ENCODE peak calls at places on chromosomes 4 and X, in four cellular contexts. E is T follicular helper cell, G is sigmoid colon, Y is foreskin fibroblast. M is an unnamed sample.

GRCh38 chr4:10716163-10716562 is 31.6 kb upstream of the CLNK start:
- DNase-seq in E (no peak), Y (peak), G (no peak), M (no peak)

GRCh38 chrX:475926-476723 is 89.4 kb upstream of the PPP2R3B start:
- DNase-seq in E (no peak), G (peak), Y (no peak), M (peak)

GRCh38 chr4:6199344-6199921 is 916 bp downstream of the JAKMIP1 start:
- DNase-seq in E (no peak), Y (peak), G (no peak), M (peak)

GRCh38 chr4:14919785-14920184 is 82.5 kb upstream of the CPEB2 start:
- DNase-seq in E (no peak), G (no peak), Y (no peak), M (no peak)

GRCh38 chr4:139555705-139556070 is 331 bp downstream of the SETD7 start:
- DNase-seq in G (peak), E (no peak), Y (peak), M (peak)

GRCh38 chrX:116198810-116199209 is 28.3 kb downstream of the AGTR2 start:
- DNase-seq in Y (no peak), G (no peak), E (no peak), M (peak)

GRCh38 chr4:44760142-44760898 is 34.0 kb upstream of the GNPDA2 start:
- DNase-seq in Y (peak), G (no peak), E (no peak), M (peak)

GRCh38 chr4:78542373-78542772 is 9.2 kb upstream of the ANXA3 start:
- DNase-seq in G (no peak), Y (peak), E (no peak), M (no peak)

GRCh38 chr4:151325320-151326246 is at the start of gene SH3D19:
- DNase-seq in G (peak), E (no peak), Y (peak), M (peak)

GRCh38 chrX:10104958-10105658 is 51.7 kb upstream of the CLCN4 start:
- DNase-seq in E (no peak), G (peak), Y (peak), M (no peak)

GRCh38 chr4:67909910-67910905 is 26.4 kb upstream of the TMPRSS11D start:
- DNase-seq in Y (peak), G (no peak), E (no peak), M (no peak)

GRCh38 chr4:23828779-23829178 is 61.1 kb downstream of the PPARGC1A start:
- DNase-seq in G (no peak), E (no peak), Y (no peak), M (no peak)

GRCh38 chr4:153634737-153635353 is 49.2 kb upstream of the TLR2 start:
- DNase-seq in E (no peak), Y (peak), G (no peak), M (peak)

GRCh38 chr4:119559044-119559647 is 69.5 kb downstream of the PDE5A start:
- DNase-seq in E (no peak), Y (peak), G (no peak), M (peak)

GRCh38 chr4:23889814-23890269 is at the start of gene PPARGC1A:
- DNase-seq in E (no peak), Y (peak), G (peak), M (no peak)